ENCODE peak calls at places on chromosomes 11 and 22, in seven cellular contexts. O is naive thymus-derived CD8-positive, alpha-beta T cell; K is adipocyte; M is HFF-Myc; R is stimulated activated CD8-positive, alpha-beta memory T cell treated with anti-CD3 and anti-CD28 coated beads, Interleukin-7, amount 100 ng/mL, for 1 hour; X is PC-9; W is OCI-LY7. Y is an unnamed sample.

GRCh38 chr22:45224988-45225731 is 15.5 kb downstream of the KIAA0930 start:
- DNase-seq in O (no peak), K (no peak), M (no peak), R (no peak), X (no peak), W (no peak), Y (no peak)

GRCh38 chr11:59247535-59248227 is 35.0 kb upstream of the MPEG1 start:
- DNase-seq in O (no peak), K (peak), M (no peak), R (no peak), X (peak), W (no peak), Y (no peak)

GRCh38 chr11:88051386-88051785 is 123.9 kb downstream of the RAB38 start:
- DNase-seq in O (no peak), K (no peak), M (no peak), R (no peak), X (peak), W (no peak), Y (no peak)

GRCh38 chr22:40462195-40462988 is 92.0 kb downstream of the SGSM3 start:
- DNase-seq in O (no peak), K (no peak), M (no peak), R (no peak), X (no peak), W (peak), Y (no peak)

GRCh38 chr11:19598456-19598855 is 114.2 kb upstream of the NAV2 start:
- DNase-seq in O (no peak), K (no peak), M (no peak), R (no peak), X (no peak), W (no peak), Y (no peak)

GRCh38 chr11:33633251-33634003 is 67.2 kb downstream of the C11orf91 start:
- DNase-seq in O (no peak), K (no peak), M (peak), R (no peak), X (peak), W (no peak), Y (no peak)

GRCh38 chr11:298406-299065 is 790 bp downstream of the IFITM5 start:
- DNase-seq in O (no peak), K (no peak), M (no peak), R (no peak), X (no peak), W (no peak), Y (no peak)

GRCh38 chr11:35141538-35141937 is 2.6 kb downstream of the CD44 start:
- DNase-seq in O (no peak), K (no peak), M (no peak), R (no peak), X (peak), W (no peak), Y (no peak)

GRCh38 chr22:33811686-33812085 is 108.6 kb downstream of the LARGE1 start:
- DNase-seq in O (no peak), K (peak), M (no peak), R (no peak), X (no peak), W (no peak), Y (no peak)

GRCh38 chr11:10349806-10350205 is 44.9 kb downstream of the ADM start:
- DNase-seq in O (no peak), K (no peak), M (no peak), R (no peak), X (no peak), W (no peak), Y (no peak)

GRCh38 chr11:46513934-46514342 is 79.9 kb downstream of the AMBRA1 start:
- DNase-seq in O (no peak), K (no peak), M (peak), R (no peak), X (no peak), W (no peak), Y (no peak)

GRCh38 chr11:131549099-131549498 is 178.7 kb downstream of the NTM start:
- DNase-seq in O (no peak), K (no peak), M (no peak), R (no peak), X (peak), W (no peak), Y (no peak)

GRCh38 chr11:73140213-73141030 is 1.7 kb downstream of the FCHSD2 start:
- DNase-seq in O (no peak), K (peak), M (no peak), R (no peak), X (no peak), W (peak), Y (no peak)

GRCh38 chr22:19821523-19822300 is 33.0 kb downstream of the GNB1L start:
- DNase-seq in O (no peak), K (no peak), M (no peak), R (no peak), X (no peak), W (no peak), Y (no peak)

GRCh38 chr22:45608763-45609180 is 62.9 kb upstream of the ATXN10 start:
- DNase-seq in O (no peak), K (peak), M (no peak), R (no peak), X (peak), W (no peak), Y (no peak)

GRCh38 chr11:43925932-43926505 is 16.4 kb upstream of the C11orf96 start:
- DNase-seq in O (no peak), K (no peak), M (no peak), R (no peak), X (no peak), W (no peak), Y (no peak)

GRCh38 chr11:352456-353180 is 16.7 kb upstream of the B4GALNT4 start:
- DNase-seq in O (no peak), K (no peak), M (no peak), R (no peak), X (no peak), W (no peak), Y (no peak)

GRCh38 chr11:101445761-101446160 is 138.0 kb downstream of the TRPC6 start:
- DNase-seq in O (no peak), K (peak), M (no peak), R (no peak), X (no peak), W (no peak), Y (no peak)

GRCh38 chr11:8671651-8672062 is 10.8 kb downstream of the TRIM66 start:
- DNase-seq in O (no peak), K (no peak), M (peak), R (no peak), X (no peak), W (no peak), Y (no peak)

GRCh38 chr11:75133976-75134375 is 16.9 kb upstream of the SLCO2B1 start:
- DNase-seq in O (no peak), K (no peak), M (no peak), R (no peak), X (no peak), W (no peak), Y (no peak)

GRCh38 chr11:69166186-69167115 is 10.7 kb downstream of the SMIM38 start:
- DNase-seq in O (no peak), K (peak), M (peak), R (no peak), X (peak), W (peak), Y (no peak)

GRCh38 chr22:41564563-41564962 is 3.8 kb downstream of the CSDC2 start:
- DNase-seq in O (no peak), K (no peak), M (no peak), R (no peak), X (peak), W (no peak), Y (no peak)

GRCh38 chr11:128195057-128195751 is 392.2 kb downstream of the ETS1 start:
- DNase-seq in O (no peak), K (no peak), M (no peak), R (no peak), X (no peak), W (no peak), Y (no peak)

GRCh38 chr11:130894322-130895025 is 21.8 kb downstream of the SNX19 start:
- DNase-seq in O (peak), K (peak), M (peak), R (peak), X (peak), W (peak), Y (peak)

GRCh38 chr22:19820880-19821522 is 33.7 kb downstream of the GNB1L start:
- DNase-seq in O (no peak), K (no peak), M (no peak), R (no peak), X (no peak), W (no peak), Y (no peak)

GRCh38 chr11:3165916-3166267 is 782 bp upstream of the OSBPL5 start:
- DNase-seq in O (no peak), K (no peak), M (no peak), R (no peak), X (no peak), W (no peak), Y (no peak)

GRCh38 chr11:122494171-122494570 is 161.4 kb upstream of the UBASH3B start:
- DNase-seq in O (no peak), K (peak), M (no peak), R (no peak), X (no peak), W (no peak), Y (no peak)

GRCh38 chr11:69640260-69640994 is 529 bp upstream of the CCND1 start:
- DNase-seq in O (no peak), K (peak), M (no peak), R (no peak), X (peak), W (no peak), Y (no peak)

GRCh38 chr11:13772223-13773046 is 104.0 kb downstream of the FAR1 start:
- DNase-seq in O (no peak), K (peak), M (peak), R (no peak), X (peak), W (peak), Y (no peak)

GRCh38 chr22:25702571-25703167 is 39.3 kb upstream of the MYO18B start:
- DNase-seq in O (no peak), K (no peak), M (no peak), R (no peak), X (no peak), W (no peak), Y (no peak)

GRCh38 chr22:44151661-44152060 is 29.1 kb upstream of the PARVG start:
- DNase-seq in O (no peak), K (peak), M (peak), R (no peak), X (no peak), W (no peak), Y (no peak)

GRCh38 chr22:39308614-39309363 is 10.6 kb downstream of the RPL3 start:
- DNase-seq in O (no peak), K (peak), M (peak), R (no peak), X (peak), W (no peak), Y (no peak)

GRCh38 chr11:58573451-58574104 is 2.1 kb downstream of the LPXN start:
- DNase-seq in O (no peak), K (peak), M (no peak), R (peak), X (peak), W (peak), Y (peak)

GRCh38 chr22:50215297-50216049 is 14.7 kb downstream of the SELENOO start:
- DNase-seq in O (no peak), K (no peak), M (no peak), R (no peak), X (no peak), W (no peak), Y (no peak)

GRCh38 chr11:128497057-128497957 is 90.1 kb downstream of the ETS1 start:
- DNase-seq in O (no peak), K (peak), M (peak), R (no peak), X (peak), W (no peak), Y (no peak)

GRCh38 chr11:65773784-65774411 is 6.9 kb downstream of the AP5B1 start:
- DNase-seq in O (no peak), K (no peak), M (no peak), R (no peak), X (no peak), W (peak), Y (no peak)

Y was measured in activated T-helper 1 cell treated with anti-CD3 and anti-CD28 coated beads, Interleukin-2, amount 50 U/mL, for 16 hours.